ENCODE peak calls at places on chromosomes 16 and 17, in seven cellular contexts. J is activated naive CD4-positive, alpha-beta T cell; O is head of caudate nucleus; T is heart right ventricle; W is Peyer's patch; B is NCI-H2081; X is cardiac septum. F is an unnamed sample.

GRCh38 chr17:35089846-35090193 is 26.3 kb upstream of the RFFL start:
- DNase-seq in J (peak; percentile 18), O (no peak), T (no peak), W (no peak), B (no peak), X (no peak), F (peak; percentile 39)

GRCh38 chr17:218711-219110 is 37.3 kb upstream of the DOC2B start:
- DNase-seq in J (no peak), O (no peak), T (no peak), W (no peak), B (no peak), X (peak; percentile 65), F (no peak)

GRCh38 chr16:53429221-53429943 is 4.9 kb upstream of the RBL2 start:
- DNase-seq in J (no peak), O (no peak), T (no peak), W (no peak), B (no peak), X (no peak), F (peak; percentile 90)

GRCh38 chr17:73541561-73541981 is 102.7 kb downstream of the SDK2 start:
- DNase-seq in J (no peak), O (no peak), T (no peak), W (no peak), B (no peak), X (no peak), F (no peak)

GRCh38 chr17:2090804-2091534 is 36.1 kb downstream of the HIC1 start:
- DNase-seq in J (no peak), O (no peak), T (peak; percentile 50), W (no peak), B (no peak), X (no peak), F (peak; percentile 97)

GRCh38 chr17:42527932-42528331 is 8.1 kb upstream of the NAGLU start:
- DNase-seq in J (no peak), O (no peak), T (no peak), W (no peak), B (no peak), X (no peak), F (no peak)

GRCh38 chr16:10579965-10580918 is at the start of gene EMP2:
- DNase-seq in J (no peak), O (no peak), T (peak; percentile 89), W (peak; percentile 85), B (no peak), X (peak; percentile 91), F (peak; percentile 63)

GRCh38 chr17:29111816-29112499 is 68.2 kb downstream of the MYO18A start:
- DNase-seq in J (peak; percentile 48), O (peak; percentile 57), T (peak; percentile 81), W (peak; percentile 81), B (peak; percentile 69), X (peak; percentile 86), F (peak; percentile 58)

GRCh38 chr17:81064746-81065475 is 30.0 kb downstream of the BAIAP2 start:
- DNase-seq in J (no peak), O (no peak), T (no peak), W (no peak), B (no peak), X (no peak), F (peak; percentile 89)

GRCh38 chr17:76932402-76933333 is 64.5 kb downstream of the MGAT5B start:
- DNase-seq in J (no peak), O (no peak), T (no peak), W (no peak), B (no peak), X (no peak), F (no peak)

GRCh38 chr17:59617141-59617757 is 2.4 kb upstream of the CLTC start:
- DNase-seq in J (no peak), O (no peak), T (no peak), W (no peak), B (no peak), X (no peak), F (peak; percentile 11)

GRCh38 chr17:75565066-75565465 is 22.5 kb upstream of the MYO15B start:
- DNase-seq in J (no peak), O (no peak), T (no peak), W (no peak), B (no peak), X (no peak), F (peak; percentile 71)

GRCh38 chr17:34958438-34958837 is 2.8 kb downstream of the CCT6B start:
- DNase-seq in J (no peak), O (no peak), T (no peak), W (no peak), B (no peak), X (no peak), F (no peak)

GRCh38 chr17:4542003-4542725 is 13.0 kb downstream of the MYBBP1A start:
- DNase-seq in J (no peak), O (no peak), T (no peak), W (no peak), B (no peak), X (no peak), F (no peak)

GRCh38 chr16:56068816-56069215 is 122.5 kb upstream of the GNAO1 start:
- DNase-seq in J (no peak), O (no peak), T (no peak), W (no peak), B (no peak), X (no peak), F (no peak)

GRCh38 chr17:31079731-31080130 is 15.0 kb upstream of the NF1 start:
- DNase-seq in J (no peak), O (no peak), T (no peak), W (no peak), B (no peak), X (no peak), F (no peak)

GRCh38 chr17:57531648-57532486 is 213.2 kb downstream of the CCDC182 start:
- DNase-seq in J (no peak), O (no peak), T (no peak), W (no peak), B (no peak), X (no peak), F (no peak)